ENCODE peak calls at places on chromosome 20, in four cellular contexts. A, P, I and R are unnamed samples.

GRCh38 chr20:18213002-18213401 is 75.3 kb upstream of the ZNF133 start:
- DNase-seq in A (no peak), P (no peak), I (no peak), R (no peak)

GRCh38 chr20:12276011-12276673 is 358.4 kb downstream of the BTBD3 start:
- DNase-seq in P (peak; percentile 11), I (no peak), A (no peak), R (no peak)

GRCh38 chr20:16803965-16804792 is 56.0 kb downstream of the OTOR start:
- DNase-seq in I (peak; percentile 83), P (no peak), A (peak; percentile 67), R (peak; percentile 76)

GRCh38 chr20:3092611-3093379 is 8.3 kb upstream of the AVP start:
- DNase-seq in A (peak; percentile 52), P (no peak), I (peak; percentile 74), R (peak; percentile 63)

GRCh38 chr20:50379049-50379990 is 130.9 kb upstream of the PTPN1 start:
- DNase-seq in A (no peak), I (peak; percentile 61), P (no peak), R (peak; percentile 64)

GRCh38 chr20:9200620-9201019 is 131.7 kb downstream of the PLCB4 start:
- DNase-seq in I (no peak), P (no peak), A (no peak), R (no peak)

GRCh38 chr20:23541330-23541729 is 27.0 kb downstream of the CST9L start:
- DNase-seq in A (no peak), P (peak; percentile 5), I (no peak), R (no peak)

GRCh38 chr20:309841-310644 is 12.7 kb downstream of the ZCCHC3 start:
- DNase-seq in P (no peak), I (peak; percentile 94), A (peak; percentile 100), R (peak; percentile 100)

GRCh38 chr20:63699466-63700198 is 3.2 kb downstream of the TNFRSF6B start:
- DNase-seq in I (no peak), A (peak; percentile 26), P (no peak), R (no peak)

GRCh38 chr20:31684153-31685003 is 38.3 kb downstream of the BCL2L1 start:
- DNase-seq in P (no peak), I (peak; percentile 50), A (no peak), R (peak; percentile 58)

GRCh38 chr20:62276448-62276847 is 26.3 kb upstream of the ADRM1 start:
- DNase-seq in I (no peak), A (no peak), P (no peak), R (no peak)

GRCh38 chr20:43583982-43584432 is 6.7 kb upstream of the IFT52 start:
- DNase-seq in P (no peak), A (no peak), I (no peak), R (peak; percentile 21)

GRCh38 chr20:51134405-51134804 is 111.5 kb upstream of the KCNG1 start:
- DNase-seq in I (no peak), A (no peak), P (no peak), R (no peak)

GRCh38 chr20:49698477-49698876 is 15.2 kb downstream of the B4GALT5 start:
- DNase-seq in A (no peak), I (no peak), P (no peak), R (no peak)

GRCh38 chr20:5261763-5262162 is 55.0 kb downstream of the PROKR2 start:
- DNase-seq in I (no peak), P (no peak), A (no peak), R (no peak)

GRCh38 chr20:12790856-12791255 is 217.9 kb upstream of the SPTLC3 start:
- DNase-seq in P (no peak), A (no peak), I (no peak), R (peak; percentile 66)

GRCh38 chr20:35171753-35172433 is at the start of gene PROCR:
- DNase-seq in P (peak; percentile 94), A (peak; percentile 92), I (peak; percentile 34), R (peak; percentile 67)

GRCh38 chr20:61933481-61933950 is 132.2 kb downstream of the TAF4 start:
- DNase-seq in I (no peak), A (no peak), P (no peak), R (no peak)

GRCh38 chr20:16292227-16292626 is 281.0 kb downstream of the KIF16B start:
- DNase-seq in I (no peak), P (no peak), A (no peak), R (no peak)

GRCh38 chr20:62513991-62514390 is 38.2 kb upstream of the GATA5 start:
- DNase-seq in I (no peak), A (no peak), P (no peak), R (no peak)

GRCh38 chr20:8287328-8287727 is 155.3 kb downstream of the PLCB1 start:
- DNase-seq in I (no peak), P (no peak), A (no peak), R (peak; percentile 24)

GRCh38 chr20:61523145-61523544 is 271.1 kb downstream of the CDH4 start:
- DNase-seq in P (no peak), A (no peak), I (no peak), R (no peak)

GRCh38 chr20:62088258-62089127 is 22.8 kb upstream of the TAF4 start:
- DNase-seq in P (peak; percentile 60), A (no peak), I (no peak), R (no peak)

GRCh38 chr20:41140226-41141133 is 3.1 kb downstream of the PLCG1 start:
- DNase-seq in A (no peak), I (no peak), P (no peak), R (no peak)

GRCh38 chr20:57579898-57580447 is 19.1 kb downstream of the PCK1 start:
- DNase-seq in I (no peak), A (no peak), P (no peak), R (peak; percentile 94)

GRCh38 chr20:7285918-7286556 is 518.6 kb downstream of the BMP2 start:
- DNase-seq in I (peak; percentile 76), A (peak; percentile 59), P (peak; percentile 42), R (peak; percentile 95)